ENCODE peak calls at places on chromosomes 11 and 22, in ten cellular contexts. O, M, W, R, P, I, N, U, H and Y are unnamed samples.

GRCh38 chr22:31750365-31751284 is 693 bp upstream of the PRR14L start:
- DNase-seq in O (no peak), M (no peak), W (no peak), R (no peak), P (no peak), I (no peak), N (no peak), U (no peak), H (no peak), Y (no peak)

GRCh38 chr22:42939941-42940653 is 74.9 kb downstream of the PACSIN2 start:
- DNase-seq in O (no peak), M (no peak), W (peak), R (no peak), P (no peak), I (no peak), N (peak), U (no peak), H (peak), Y (peak)

GRCh38 chr11:96391698-96392307 is 2.0 kb downstream of the JRKL start:
- DNase-seq in O (no peak), M (no peak), W (peak), R (no peak), P (no peak), I (no peak), N (peak), U (no peak), H (peak), Y (no peak)

GRCh38 chr11:61784506-61784805 is 7.9 kb downstream of the TMEM258 start:
- DNase-seq in O (no peak), M (no peak), W (no peak), R (no peak), P (no peak), I (no peak), N (no peak), U (no peak), H (no peak), Y (no peak)

GRCh38 chr11:68302256-68303054 is 9.9 kb upstream of the LRP5 start:
- DNase-seq in O (no peak), M (no peak), W (peak), R (no peak), P (no peak), I (no peak), N (peak), U (no peak), H (peak), Y (peak)

GRCh38 chr11:47215366-47215925 is 672 bp downstream of the DDB2 start:
- DNase-seq in O (no peak), M (no peak), W (no peak), R (no peak), P (no peak), I (no peak), N (no peak), U (peak), H (no peak), Y (no peak)

GRCh38 chr11:96008161-96008560 is 84.3 kb upstream of the MTMR2 start:
- DNase-seq in O (no peak), M (peak), W (peak), R (no peak), P (no peak), I (no peak), N (no peak), U (no peak), H (no peak), Y (peak)

GRCh38 chr22:40273319-40273718 is 73.0 kb upstream of the ADSL start:
- DNase-seq in O (no peak), M (no peak), W (no peak), R (no peak), P (no peak), I (no peak), N (no peak), U (no peak), H (no peak), Y (no peak)

GRCh38 chr11:63609536-63609935 is 4.7 kb downstream of the PLAAT3 start:
- DNase-seq in O (no peak), M (no peak), W (no peak), R (no peak), P (no peak), I (peak), N (no peak), U (no peak), H (no peak), Y (no peak)

GRCh38 chr11:32088117-32088941 is 2.5 kb upstream of the RCN1 start:
- DNase-seq in O (no peak), M (peak), W (peak), R (no peak), P (no peak), I (peak), N (peak), U (peak), H (peak), Y (peak)

GRCh38 chr22:19719055-19719482 is 4.3 kb upstream of the GP1BB start:
- DNase-seq in O (peak), M (no peak), W (no peak), R (no peak), P (no peak), I (peak), N (no peak), U (no peak), H (no peak), Y (no peak)

GRCh38 chr11:85827768-85828639 is 17.1 kb upstream of the SYTL2 start:
- DNase-seq in O (no peak), M (peak), W (peak), R (no peak), P (no peak), I (no peak), N (peak), U (peak), H (peak), Y (peak)

GRCh38 chr11:99739464-99740089 is 718.8 kb downstream of the CNTN5 start:
- DNase-seq in O (peak), M (no peak), W (peak), R (no peak), P (peak), I (no peak), N (peak), U (no peak), H (peak), Y (peak)

GRCh38 chr22:43891360-43892182 is at the start of gene PNPLA5:
- DNase-seq in O (no peak), M (no peak), W (peak), R (no peak), P (no peak), I (peak), N (no peak), U (peak), H (no peak), Y (peak)

GRCh38 chr11:266676-267439 is 11.3 kb upstream of the NLRP6 start:
- DNase-seq in O (peak), M (no peak), W (no peak), R (no peak), P (no peak), I (no peak), N (no peak), U (no peak), H (no peak), Y (no peak)

GRCh38 chr11:66333220-66333877 is 2.9 kb downstream of the RIN1 start:
- DNase-seq in O (no peak), M (no peak), W (no peak), R (no peak), P (no peak), I (no peak), N (no peak), U (peak), H (no peak), Y (no peak)

GRCh38 chr11:40166892-40167291 is 1292.6 kb downstream of the LRRC4C start:
- DNase-seq in O (no peak), M (no peak), W (peak), R (no peak), P (no peak), I (no peak), N (no peak), U (no peak), H (no peak), Y (no peak)

GRCh38 chr11:15852179-15852578 is 504.2 kb downstream of the SOX6 start:
- DNase-seq in O (no peak), M (no peak), W (peak), R (no peak), P (no peak), I (peak), N (peak), U (no peak), H (peak), Y (peak)

GRCh38 chr22:19515654-19516377 is 8.4 kb downstream of the CLDN5 start:
- DNase-seq in O (no peak), M (no peak), W (no peak), R (no peak), P (no peak), I (no peak), N (no peak), U (no peak), H (no peak), Y (no peak)

GRCh38 chr22:34976886-34977285 is 89.1 kb upstream of the ISX start:
- DNase-seq in O (no peak), M (no peak), W (no peak), R (no peak), P (no peak), I (no peak), N (no peak), U (no peak), H (no peak), Y (no peak)

GRCh38 chr11:623999-624704 is 603 bp downstream of the CDHR5 start:
- DNase-seq in O (no peak), M (no peak), W (no peak), R (no peak), P (no peak), I (no peak), N (no peak), U (no peak), H (no peak), Y (no peak)

GRCh38 chr22:49918911-49919881 is 762 bp downstream of the CRELD2 start:
- DNase-seq in O (no peak), M (no peak), W (no peak), R (no peak), P (no peak), I (no peak), N (no peak), U (no peak), H (no peak), Y (no peak)

GRCh38 chr11:10208045-10208674 is 85.9 kb downstream of the SBF2 start:
- DNase-seq in O (peak), M (peak), W (peak), R (no peak), P (peak), I (no peak), N (peak), U (no peak), H (peak), Y (peak)

GRCh38 chr22:45968751-45969413 is 8.1 kb downstream of the WNT7B start:
- DNase-seq in O (no peak), M (no peak), W (peak), R (no peak), P (no peak), I (no peak), N (peak), U (no peak), H (peak), Y (peak)

GRCh38 chr11:114496915-114497314 is 57.6 kb downstream of the REXO2 start:
- DNase-seq in O (no peak), M (no peak), W (no peak), R (no peak), P (no peak), I (no peak), N (no peak), U (no peak), H (no peak), Y (no peak)

GRCh38 chr11:44607987-44608386 is 42.5 kb downstream of the CD82 start:
- DNase-seq in O (no peak), M (no peak), W (peak), R (no peak), P (no peak), I (no peak), N (peak), U (no peak), H (peak), Y (peak)

GRCh38 chr11:73380897-73381410 is 4.8 kb downstream of the RELT start:
- DNase-seq in O (no peak), M (no peak), W (no peak), R (no peak), P (no peak), I (no peak), N (no peak), U (no peak), H (no peak), Y (no peak)